ENCODE peak calls at places on chromosomes 7 and 10, in ten cellular contexts. U, M, G, T, V, Y, S, L, Z and Q are unnamed samples.

GRCh38 chr10:75402486-75403143 is 1.1 kb upstream of the ZNF503 start:
- DNase-seq in U (no peak), M (peak), G (no peak), T (no peak), V (no peak), Y (peak), S (peak), L (peak), Z (no peak), Q (no peak)

GRCh38 chr10:109696981-109697775 is 226.1 kb downstream of the XPNPEP1 start:
- DNase-seq in U (no peak), M (no peak), G (no peak), T (no peak), V (no peak), Y (no peak), S (no peak), L (no peak), Z (no peak), Q (no peak)

GRCh38 chr10:121845044-121845784 is 82.6 kb downstream of the ATE1 start:
- DNase-seq in U (no peak), M (no peak), G (no peak), T (no peak), V (no peak), Y (no peak), S (no peak), L (no peak), Z (no peak), Q (peak)

GRCh38 chr7:73991522-73992103 is 36.4 kb upstream of the ELN start:
- DNase-seq in U (no peak), M (no peak), G (peak), T (no peak), V (no peak), Y (no peak), S (no peak), L (no peak), Z (no peak), Q (no peak)

GRCh38 chr10:34505338-34505737 is 309.8 kb downstream of the PARD3 start:
- DNase-seq in U (no peak), M (no peak), G (no peak), T (no peak), V (no peak), Y (no peak), S (no peak), L (no peak), Z (no peak), Q (no peak)

GRCh38 chr7:5525271-5526189 is 101.9 kb upstream of the TNRC18 start:
- DNase-seq in U (no peak), M (peak), G (peak), T (no peak), V (no peak), Y (no peak), S (no peak), L (no peak), Z (peak), Q (no peak)

GRCh38 chr10:30536578-30536977 is 93.0 kb downstream of the LYZL2 start:
- DNase-seq in U (no peak), M (no peak), G (no peak), T (no peak), V (no peak), Y (no peak), S (no peak), L (no peak), Z (no peak), Q (no peak)

GRCh38 chr7:110595694-110596093 is 495.2 kb upstream of the LRRN3 start:
- DNase-seq in U (no peak), M (no peak), G (no peak), T (no peak), V (no peak), Y (no peak), S (no peak), L (no peak), Z (no peak), Q (no peak)

GRCh38 chr10:100907773-100908172 is 5.0 kb upstream of the SLF2 start:
- DNase-seq in U (no peak), M (no peak), G (peak), T (no peak), V (no peak), Y (no peak), S (no peak), L (no peak), Z (no peak), Q (no peak)

GRCh38 chr7:155097338-155097737 is 27.2 kb downstream of the HTR5A start:
- DNase-seq in U (no peak), M (no peak), G (no peak), T (no peak), V (no peak), Y (no peak), S (no peak), L (no peak), Z (no peak), Q (no peak)

GRCh38 chr7:152597514-152597913 is 78.4 kb downstream of the XRCC2 start:
- DNase-seq in U (no peak), M (no peak), G (no peak), T (no peak), V (no peak), Y (no peak), S (no peak), L (no peak), Z (peak), Q (no peak)

GRCh38 chr10:118990326-118990725 is 39.2 kb upstream of the NANOS1 start:
- DNase-seq in U (no peak), M (no peak), G (no peak), T (no peak), V (no peak), Y (no peak), S (no peak), L (no peak), Z (no peak), Q (no peak)

GRCh38 chr10:15897282-15897681 is 37.0 kb upstream of the MINDY3 start:
- DNase-seq in U (no peak), M (peak), G (peak), T (no peak), V (no peak), Y (no peak), S (no peak), L (no peak), Z (peak), Q (no peak)

GRCh38 chr7:45157653-45158401 is at the start of gene RAMP3:
- DNase-seq in U (no peak), M (no peak), G (no peak), T (no peak), V (no peak), Y (peak), S (no peak), L (peak), Z (no peak), Q (no peak)

GRCh38 chr7:22723171-22723601 is 3.8 kb upstream of the IL6 start:
- DNase-seq in U (peak), M (no peak), G (peak), T (no peak), V (no peak), Y (no peak), S (peak), L (no peak), Z (peak), Q (no peak)

GRCh38 chr7:156752371-156753297 is 112.1 kb downstream of the RNF32 start:
- DNase-seq in U (no peak), M (no peak), G (peak), T (no peak), V (no peak), Y (peak), S (no peak), L (no peak), Z (no peak), Q (no peak)

GRCh38 chr7:146074195-146074765 is 42.3 kb upstream of the CNTNAP2 start:
- DNase-seq in U (no peak), M (no peak), G (no peak), T (no peak), V (no peak), Y (no peak), S (no peak), L (no peak), Z (no peak), Q (no peak)

GRCh38 chr7:64999165-65000004 is 7.1 kb downstream of the ERV3-1 start:
- DNase-seq in U (no peak), M (peak), G (peak), T (no peak), V (no peak), Y (no peak), S (no peak), L (peak), Z (peak), Q (no peak)

GRCh38 chr10:43901302-43901701 is 252.6 kb upstream of the ZNF32 start:
- DNase-seq in U (no peak), M (no peak), G (peak), T (no peak), V (no peak), Y (no peak), S (no peak), L (no peak), Z (peak), Q (no peak)

GRCh38 chr10:59971915-59972314 is 65.6 kb upstream of the CCDC6 start:
- DNase-seq in U (no peak), M (peak), G (no peak), T (no peak), V (no peak), Y (no peak), S (no peak), L (no peak), Z (peak), Q (no peak)

GRCh38 chr7:32941996-32942782 is 15.1 kb upstream of the FKBP9 start:
- DNase-seq in U (peak), M (peak), G (peak), T (peak), V (peak), Y (peak), S (peak), L (peak), Z (peak), Q (peak)

GRCh38 chr7:127571741-127572505 is 13.5 kb downstream of the GCC1 start:
- DNase-seq in U (no peak), M (no peak), G (peak), T (no peak), V (no peak), Y (no peak), S (no peak), L (no peak), Z (no peak), Q (no peak)

GRCh38 chr7:23907012-23907411 is 197.0 kb downstream of the STK31 start:
- DNase-seq in U (no peak), M (peak), G (no peak), T (no peak), V (no peak), Y (no peak), S (no peak), L (no peak), Z (no peak), Q (no peak)

GRCh38 chr10:110530131-110530831 is 32.6 kb downstream of the DUSP5 start:
- DNase-seq in U (peak), M (peak), G (no peak), T (no peak), V (peak), Y (peak), S (peak), L (no peak), Z (peak), Q (peak)

GRCh38 chr10:113093188-113094113 is 143.4 kb downstream of the TCF7L2 start:
- DNase-seq in U (no peak), M (peak), G (peak), T (no peak), V (no peak), Y (no peak), S (no peak), L (no peak), Z (no peak), Q (no peak)

GRCh38 chr10:74419491-74420466 is 268.8 kb downstream of the ADK start:
- DNase-seq in U (no peak), M (peak), G (peak), T (no peak), V (no peak), Y (no peak), S (no peak), L (no peak), Z (peak), Q (peak)

GRCh38 chr7:63931985-63932577 is 66.6 kb upstream of the ZNF722 start:
- DNase-seq in U (no peak), M (no peak), G (no peak), T (no peak), V (no peak), Y (no peak), S (no peak), L (no peak), Z (no peak), Q (no peak)

GRCh38 chr10:70927221-70927943 is 39.0 kb upstream of the PCBD1 start:
- DNase-seq in U (no peak), M (peak), G (peak), T (no peak), V (no peak), Y (no peak), S (no peak), L (no peak), Z (no peak), Q (no peak)

GRCh38 chr7:128172151-128172550 is 68.9 kb upstream of the LEP start:
- DNase-seq in U (no peak), M (no peak), G (no peak), T (no peak), V (no peak), Y (no peak), S (no peak), L (no peak), Z (no peak), Q (no peak)

GRCh38 chr10:14740684-14741247 is 33.9 kb downstream of the FAM107B start:
- DNase-seq in U (no peak), M (no peak), G (peak), T (no peak), V (no peak), Y (no peak), S (no peak), L (peak), Z (no peak), Q (no peak)

GRCh38 chr10:96341219-96342182 is 17.3 kb downstream of the OPALIN start:
- DNase-seq in U (no peak), M (no peak), G (no peak), T (no peak), V (no peak), Y (no peak), S (no peak), L (no peak), Z (no peak), Q (no peak)

GRCh38 chr10:118811675-118812392 is 57.1 kb upstream of the CACUL1 start:
- DNase-seq in U (no peak), M (no peak), G (no peak), T (no peak), V (no peak), Y (no peak), S (no peak), L (no peak), Z (no peak), Q (no peak)

GRCh38 chr7:39709768-39710291 is 86.5 kb downstream of the RALA start:
- DNase-seq in U (no peak), M (peak), G (peak), T (no peak), V (no peak), Y (no peak), S (no peak), L (no peak), Z (peak), Q (no peak)

GRCh38 chr7:149422065-149422913 is 38.6 kb downstream of the ZNF777 start:
- DNase-seq in U (no peak), M (peak), G (peak), T (peak), V (no peak), Y (peak), S (peak), L (peak), Z (peak), Q (peak)

GRCh38 chr10:29482591-29483421 is 152.0 kb downstream of the SVIL start:
- DNase-seq in U (no peak), M (no peak), G (peak), T (no peak), V (no peak), Y (peak), S (no peak), L (no peak), Z (peak), Q (peak)

GRCh38 chr7:75644599-75644998 is 94.1 kb downstream of the HIP1 start:
- DNase-seq in U (no peak), M (no peak), G (no peak), T (no peak), V (no peak), Y (peak), S (no peak), L (no peak), Z (no peak), Q (no peak)

GRCh38 chr7:75649462-75649861 is 89.3 kb downstream of the HIP1 start:
- DNase-seq in U (no peak), M (no peak), G (no peak), T (no peak), V (no peak), Y (no peak), S (no peak), L (no peak), Z (no peak), Q (no peak)

GRCh38 chr7:75645570-75645969 is 93.2 kb downstream of the HIP1 start:
- DNase-seq in U (no peak), M (no peak), G (no peak), T (no peak), V (no peak), Y (no peak), S (no peak), L (no peak), Z (no peak), Q (no peak)

GRCh38 chr7:75647709-75648438 is 90.9 kb downstream of the HIP1 start:
- DNase-seq in U (no peak), M (no peak), G (no peak), T (no peak), V (no peak), Y (no peak), S (no peak), L (no peak), Z (no peak), Q (no peak)

GRCh38 chr7:75646551-75647102 is 92.1 kb downstream of the HIP1 start:
- DNase-seq in U (no peak), M (no peak), G (no peak), T (no peak), V (no peak), Y (no peak), S (no peak), L (no peak), Z (no peak), Q (no peak)
- TF ChIP-seq CTCF in U (no peak), M (no peak), G (no peak), T (no peak), V (no peak), Y (no peak), S (no peak), L (no peak), Z (no peak), Q (no peak)

GRCh38 chr7:158372400-158373302 is 215.0 kb downstream of the PTPRN2 start:
- DNase-seq in U (no peak), M (no peak), G (no peak), T (no peak), V (no peak), Y (no peak), S (peak), L (no peak), Z (no peak), Q (no peak)
- TF ChIP-seq CTCF in U (no peak), M (no peak), G (no peak), T (no peak), V (no peak), Y (no peak), S (no peak), L (no peak), Z (no peak), Q (no peak)

GRCh38 chr7:3459111-3459510 is 158.1 kb downstream of the SDK1 start:
- DNase-seq in U (no peak), M (no peak), G (no peak), T (no peak), V (no peak), Y (no peak), S (no peak), L (no peak), Z (no peak), Q (no peak)

GRCh38 chr7:3455826-3456444 is 154.9 kb downstream of the SDK1 start:
- DNase-seq in U (no peak), M (peak), G (peak), T (no peak), V (no peak), Y (no peak), S (no peak), L (no peak), Z (no peak), Q (no peak)

GRCh38 chr7:3451696-3452095 is 150.6 kb downstream of the SDK1 start:
- DNase-seq in U (no peak), M (no peak), G (no peak), T (no peak), V (no peak), Y (no peak), S (no peak), L (no peak), Z (no peak), Q (no peak)

DNA sequence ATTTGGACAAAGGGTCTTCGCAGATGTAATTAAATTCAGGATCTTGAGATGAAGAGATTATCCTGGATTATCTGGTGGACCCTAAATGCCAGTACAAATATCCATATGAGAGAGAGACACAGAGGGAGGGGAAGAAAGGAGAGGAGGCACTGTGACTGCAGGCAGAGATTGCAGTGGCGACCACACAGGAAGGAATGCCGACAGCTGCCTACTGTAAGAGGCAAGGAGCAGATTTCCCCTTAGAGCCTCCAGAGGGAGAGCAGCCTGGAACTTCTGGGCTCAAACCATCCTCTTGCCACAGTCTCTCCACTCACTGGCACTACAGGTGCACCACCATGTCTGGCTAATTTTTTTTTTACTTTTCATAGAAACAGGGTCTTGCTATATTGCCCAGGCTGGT is 152.3 kb downstream of the SDK1 start:
- DNase-seq in U (no peak), M (no peak), G (peak), T (no peak), V (no peak), Y (no peak), S (no peak), L (no peak), Z (no peak), Q (no peak)
- TF ChIP-seq CTCF in U (no peak), M (no peak), G (no peak), T (no peak), V (no peak), Y (no peak), S (no peak), L (no peak), Z (no peak), Q (no peak)

GRCh38 chr10:11434323-11434722 is 177.1 kb downstream of the USP6NL start:
- DNase-seq in U (no peak), M (no peak), G (no peak), T (no peak), V (no peak), Y (no peak), S (no peak), L (no peak), Z (no peak), Q (no peak)
- TF ChIP-seq CTCF in U (no peak), M (no peak), G (no peak), T (no peak), V (no peak), Y (peak), S (no peak), L (no peak), Z (peak), Q (peak)

DNA sequence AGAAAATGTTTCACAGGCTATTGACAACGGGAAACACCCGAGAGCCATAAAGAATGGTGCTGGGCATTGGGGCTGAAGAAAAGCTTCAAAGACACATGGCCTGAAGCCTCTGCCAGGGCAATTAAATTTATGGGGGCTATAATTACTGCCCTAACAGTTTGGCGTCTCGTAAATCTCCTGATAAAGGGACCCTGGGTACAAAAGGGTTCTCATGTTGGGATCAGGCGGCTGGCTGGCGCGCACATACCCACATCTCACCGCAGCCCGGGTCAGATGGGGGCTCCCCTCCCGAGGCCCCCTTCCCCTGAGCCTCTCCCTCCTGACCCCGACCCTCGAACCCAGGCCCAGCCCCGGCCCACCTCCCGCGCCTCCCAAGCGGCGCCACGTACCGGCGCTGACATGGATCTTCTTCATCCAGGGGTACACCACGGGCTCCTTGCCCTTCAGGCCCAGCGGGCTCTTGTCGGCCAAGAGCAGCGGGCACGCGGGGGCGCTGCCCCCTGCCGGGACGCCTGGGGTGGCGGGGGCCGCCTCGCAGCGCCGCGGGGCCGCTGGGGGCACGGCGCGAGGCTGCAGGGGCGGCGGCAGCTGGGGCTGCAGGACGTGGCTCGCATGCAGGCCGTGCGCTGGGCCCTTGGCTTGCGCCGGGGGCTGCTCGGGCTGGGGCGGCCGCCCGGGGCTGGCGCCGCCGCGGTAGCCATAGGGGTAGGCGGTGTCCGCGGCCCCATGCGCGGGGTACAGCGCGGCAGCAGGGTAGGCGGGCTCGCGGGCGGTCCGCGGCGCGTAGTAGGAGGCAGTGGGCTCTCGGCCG is 623 bp downstream of the HOXA4 start:
- DNase-seq in U (no peak), M (no peak), G (no peak), T (no peak), V (no peak), Y (peak), S (no peak), L (peak), Z (peak), Q (no peak)
- TF ChIP-seq CTCF in U (no peak), M (no peak), G (peak), T (no peak), V (no peak), Y (no peak), S (no peak), L (no peak), Z (no peak), Q (no peak)

DNA sequence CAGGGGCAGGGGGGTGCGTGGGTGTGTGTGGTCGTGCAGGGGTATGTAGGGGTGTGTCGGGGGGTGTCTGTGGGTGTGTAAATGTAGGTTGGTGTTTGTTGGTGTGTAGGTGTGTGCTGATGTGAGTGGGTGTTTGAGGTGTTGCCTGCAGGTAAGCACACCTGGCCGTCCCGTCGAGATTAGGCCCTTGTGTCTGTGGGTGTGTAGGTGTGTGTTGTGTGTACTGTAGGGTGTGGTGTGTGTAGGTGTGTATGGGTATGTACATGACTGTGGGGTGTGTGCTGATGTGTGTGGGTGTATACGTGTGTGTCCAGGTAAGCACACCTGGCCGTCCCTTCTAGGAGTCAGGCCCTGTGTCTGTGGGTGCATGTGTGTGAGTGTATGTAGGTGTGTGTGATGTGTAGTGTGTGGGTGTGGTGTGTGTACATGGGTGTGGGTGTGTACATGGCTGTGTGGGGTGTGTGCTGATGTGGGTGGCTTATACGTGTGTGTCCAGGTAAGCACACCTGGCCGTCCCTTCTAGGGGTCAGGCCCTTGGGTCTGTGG is 15.8 kb downstream of the FAM20C start:
- DNase-seq in U (no peak), M (no peak), G (no peak), T (no peak), V (no peak), Y (no peak), S (no peak), L (no peak), Z (no peak), Q (no peak)
- TF ChIP-seq CTCF in U (no peak), M (no peak), G (no peak), T (no peak), V (no peak), Y (no peak), S (no peak), L (no peak), Z (no peak), Q (no peak)